ENCODE peak calls at places on chromosome 17, in six cellular contexts. One of them, this sample, is unnamed. For H3K4me1 and H3K27me3, the result is how much of the 10 kb centered on the place peaks cover.

GRCh38 chr17:79646721-79647455 is 36.0 kb upstream of the RBFOX3 start:
- DNase-seq in lower lobe of right lung: no peak
- DNase-seq in heart right ventricle: no peak
- DNase-seq in tibial nerve: no peak
- DNase-seq in upper lobe of right lung: peak
- DNase-seq in stomach: peak
- DNase-seq in this sample: no peak

GRCh38 chr17:16915752-16916556 is 56.0 kb downstream of the TNFRSF13B start:
- DNase-seq in lower lobe of right lung: peak
- DNase-seq in heart right ventricle: no peak
- DNase-seq in tibial nerve: no peak
- DNase-seq in upper lobe of right lung: peak
- DNase-seq in stomach: peak
- DNase-seq in this sample: peak

GRCh38 chr17:47789611-47790520 is 31.7 kb downstream of the OSBPL7 start:
- DNase-seq in lower lobe of right lung: peak
- DNase-seq in heart right ventricle: no peak
- DNase-seq in tibial nerve: no peak
- DNase-seq in upper lobe of right lung: peak
- DNase-seq in stomach: peak
- DNase-seq in this sample: peak

GRCh38 chr17:18961634-18962493 is 9.9 kb downstream of the SLC5A10 start:
- DNase-seq in lower lobe of right lung: no peak
- DNase-seq in heart right ventricle: no peak
- DNase-seq in tibial nerve: no peak
- DNase-seq in upper lobe of right lung: no peak
- DNase-seq in stomach: no peak
- DNase-seq in this sample: no peak

GRCh38 chr17:11736613-11737289 is 138.5 kb downstream of the DNAH9 start:
- DNase-seq in lower lobe of right lung: no peak
- DNase-seq in heart right ventricle: no peak
- DNase-seq in tibial nerve: no peak
- DNase-seq in upper lobe of right lung: no peak
- DNase-seq in stomach: no peak
- DNase-seq in this sample: no peak

GRCh38 chr17:68511671-68512246 is 471 bp upstream of the PRKAR1A start:
- DNase-seq in lower lobe of right lung: peak
- DNase-seq in heart right ventricle: peak
- DNase-seq in tibial nerve: peak
- DNase-seq in upper lobe of right lung: peak
- DNase-seq in stomach: peak
- DNase-seq in this sample: peak

GRCh38 chr17:7307686-7308624 is 527 bp downstream of the EIF5A start:
- DNase-seq in lower lobe of right lung: peak
- DNase-seq in heart right ventricle: no peak
- DNase-seq in tibial nerve: no peak
- DNase-seq in upper lobe of right lung: peak
- DNase-seq in stomach: peak
- DNase-seq in this sample: peak

GRCh38 chr17:55547027-55547670 is 35.9 kb upstream of the SMIM36 start:
- DNase-seq in lower lobe of right lung: no peak
- DNase-seq in heart right ventricle: no peak
- DNase-seq in tibial nerve: no peak
- DNase-seq in upper lobe of right lung: no peak
- DNase-seq in stomach: no peak
- DNase-seq in this sample: no peak

GRCh38 chr17:79075861-79076406 is 1.3 kb downstream of the ENGASE start:
- DNase-seq in lower lobe of right lung: peak
- DNase-seq in heart right ventricle: no peak
- DNase-seq in tibial nerve: no peak
- DNase-seq in upper lobe of right lung: peak
- DNase-seq in stomach: no peak
- DNase-seq in this sample: no peak

GRCh38 chr17:34607917-34608316 is 28.5 kb downstream of the TMEM132E start:
- DNase-seq in lower lobe of right lung: no peak
- DNase-seq in heart right ventricle: no peak
- DNase-seq in tibial nerve: no peak
- DNase-seq in upper lobe of right lung: no peak
- DNase-seq in stomach: no peak
- DNase-seq in this sample: no peak

GRCh38 chr17:59423903-59424302 is 92.4 kb downstream of the YPEL2 start:
- DNase-seq in lower lobe of right lung: no peak
- DNase-seq in heart right ventricle: no peak
- DNase-seq in tibial nerve: no peak
- DNase-seq in upper lobe of right lung: no peak
- DNase-seq in stomach: no peak
- DNase-seq in this sample: no peak
- H3K4me1 ChIP-seq in lower lobe of right lung: half or more
- H3K4me1 ChIP-seq in heart right ventricle: half or more
- H3K4me1 ChIP-seq in tibial nerve: half or more
- H3K4me1 ChIP-seq in upper lobe of right lung: under half
- H3K4me1 ChIP-seq in stomach: half or more
- H3K4me1 ChIP-seq in this sample: under half

GRCh38 chr17:40404003-40404402 is 13.7 kb downstream of the TOP2A start:
- DNase-seq in lower lobe of right lung: no peak
- DNase-seq in heart right ventricle: no peak
- DNase-seq in tibial nerve: no peak
- DNase-seq in upper lobe of right lung: no peak
- DNase-seq in stomach: no peak
- DNase-seq in this sample: no peak
- H3K27ac ChIP-seq in lower lobe of right lung: no peak
- H3K27ac ChIP-seq in heart right ventricle: no peak
- H3K27ac ChIP-seq in tibial nerve: no peak
- H3K27ac ChIP-seq in upper lobe of right lung: no peak
- H3K27ac ChIP-seq in stomach: no peak
- H3K27ac ChIP-seq in this sample: no peak

GRCh38 chr17:49388290-49388640 is 26.2 kb upstream of the ZNF652 start:
- DNase-seq in lower lobe of right lung: no peak
- DNase-seq in heart right ventricle: no peak
- DNase-seq in tibial nerve: no peak
- DNase-seq in upper lobe of right lung: no peak
- DNase-seq in stomach: no peak
- DNase-seq in this sample: no peak

GRCh38 chr17:49388692-49389513 is 25.8 kb downstream of the PHB1 start:
- DNase-seq in lower lobe of right lung: no peak
- DNase-seq in heart right ventricle: no peak
- DNase-seq in tibial nerve: no peak
- DNase-seq in upper lobe of right lung: no peak
- DNase-seq in stomach: no peak
- DNase-seq in this sample: no peak

GRCh38 chr17:49384962-49385361 is 22.9 kb upstream of the ZNF652 start:
- DNase-seq in lower lobe of right lung: no peak
- DNase-seq in heart right ventricle: no peak
- DNase-seq in tibial nerve: no peak
- DNase-seq in upper lobe of right lung: no peak
- DNase-seq in stomach: no peak
- DNase-seq in this sample: no peak

GRCh38 chr17:49386373-49386772 is 24.3 kb upstream of the ZNF652 start:
- DNase-seq in lower lobe of right lung: no peak
- DNase-seq in heart right ventricle: no peak
- DNase-seq in tibial nerve: no peak
- DNase-seq in upper lobe of right lung: no peak
- DNase-seq in stomach: no peak
- DNase-seq in this sample: no peak

GRCh38 chr17:49387374-49388289 is 25.6 kb upstream of the ZNF652 start:
- DNase-seq in lower lobe of right lung: no peak
- DNase-seq in heart right ventricle: no peak
- DNase-seq in tibial nerve: no peak
- DNase-seq in upper lobe of right lung: no peak
- DNase-seq in stomach: no peak
- DNase-seq in this sample: no peak
- H3K27me3 ChIP-seq in lower lobe of right lung: under half
- H3K27me3 ChIP-seq in heart right ventricle: under half
- H3K27me3 ChIP-seq in tibial nerve: under half
- H3K27me3 ChIP-seq in upper lobe of right lung: under half
- H3K27me3 ChIP-seq in stomach: under half
- H3K27me3 ChIP-seq in this sample: under half

DNA sequence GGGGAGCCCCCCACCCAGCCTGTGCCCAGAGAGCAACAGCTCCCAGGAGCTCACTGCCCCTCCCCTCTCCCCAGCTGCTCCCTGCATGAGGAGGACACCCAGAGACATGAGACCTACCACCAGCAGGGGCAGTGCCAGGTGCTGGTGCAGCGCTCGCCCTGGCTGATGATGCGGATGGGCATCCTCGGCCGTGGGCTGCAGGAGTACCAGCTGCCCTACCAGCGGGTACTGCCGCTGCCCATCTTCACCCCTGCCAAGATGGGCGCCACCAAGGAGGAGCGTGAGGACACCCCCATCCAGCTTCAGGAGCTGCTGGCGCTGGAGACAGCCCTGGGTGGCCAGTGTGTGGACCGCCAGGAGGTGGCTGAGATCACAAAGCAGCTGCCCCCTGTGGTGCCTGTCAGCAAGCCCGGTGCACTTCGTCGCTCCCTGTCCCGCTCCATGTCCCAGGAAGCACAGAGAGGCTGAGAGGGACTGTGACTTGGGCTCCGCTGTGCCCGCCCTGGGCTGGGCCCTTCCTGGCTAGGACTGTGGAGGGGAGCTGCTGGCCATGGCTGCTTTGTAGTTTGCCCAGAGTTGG is 583 bp downstream of the TCAP start:
- DNase-seq in lower lobe of right lung: no peak
- DNase-seq in heart right ventricle: no peak
- DNase-seq in tibial nerve: no peak
- DNase-seq in upper lobe of right lung: no peak
- DNase-seq in stomach: no peak
- DNase-seq in this sample: no peak
- H3K4me1 ChIP-seq in lower lobe of right lung: half or more
- H3K4me1 ChIP-seq in heart right ventricle: half or more
- H3K4me1 ChIP-seq in tibial nerve: half or more
- H3K4me1 ChIP-seq in upper lobe of right lung: half or more
- H3K4me1 ChIP-seq in stomach: half or more
- H3K4me1 ChIP-seq in this sample: under half

DNA sequence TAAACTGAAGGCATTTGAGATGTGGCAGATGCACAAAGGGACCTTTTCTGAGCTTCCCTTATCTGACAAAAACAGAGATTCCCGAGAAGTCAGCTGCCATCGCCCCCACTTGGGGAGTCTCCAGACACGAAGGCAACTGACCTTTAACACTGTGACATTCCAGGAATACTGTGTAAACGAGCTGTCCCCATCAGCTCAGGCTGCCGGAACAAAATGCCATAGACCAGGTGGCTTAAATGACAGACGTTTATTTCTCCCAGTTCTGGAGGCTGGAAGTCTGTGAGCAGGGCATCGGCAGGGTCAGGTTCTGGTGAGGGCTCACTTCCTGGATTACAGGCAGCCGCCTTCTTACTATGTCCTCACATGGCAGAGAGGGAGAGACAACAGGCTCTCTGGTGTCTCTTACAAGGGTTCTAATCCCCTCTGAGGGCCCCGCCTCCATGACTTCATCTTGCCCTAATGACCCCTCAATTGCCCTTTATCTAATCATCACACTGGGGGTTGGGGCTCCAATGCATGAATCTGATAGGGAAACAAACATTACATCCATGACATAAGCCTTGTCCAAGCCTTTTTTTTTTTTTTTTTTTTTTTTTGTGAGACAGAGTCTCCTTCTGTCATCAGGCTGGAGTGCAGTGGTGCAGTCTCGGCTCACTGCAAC is 178.5 kb upstream of the RPL38 start:
- DNase-seq in lower lobe of right lung: no peak
- DNase-seq in heart right ventricle: no peak
- DNase-seq in tibial nerve: no peak
- DNase-seq in upper lobe of right lung: no peak
- DNase-seq in stomach: no peak
- DNase-seq in this sample: no peak
- H3K27ac ChIP-seq in lower lobe of right lung: no peak
- H3K27ac ChIP-seq in heart right ventricle: no peak
- H3K27ac ChIP-seq in tibial nerve: no peak
- H3K27ac ChIP-seq in upper lobe of right lung: no peak
- H3K27ac ChIP-seq in stomach: no peak
- H3K27ac ChIP-seq in this sample: no peak

GRCh38 chr17:5464717-5465507 is 3.9 kb downstream of the DHX33 start:
- DNase-seq in lower lobe of right lung: no peak
- DNase-seq in heart right ventricle: no peak
- DNase-seq in tibial nerve: no peak
- DNase-seq in upper lobe of right lung: no peak
- DNase-seq in stomach: no peak
- DNase-seq in this sample: no peak
- H3K27me3 ChIP-seq in lower lobe of right lung: under half
- H3K27me3 ChIP-seq in heart right ventricle: under half
- H3K27me3 ChIP-seq in tibial nerve: under half
- H3K27me3 ChIP-seq in upper lobe of right lung: under half
- H3K27me3 ChIP-seq in stomach: under half
- H3K27me3 ChIP-seq in this sample: under half

DNA sequence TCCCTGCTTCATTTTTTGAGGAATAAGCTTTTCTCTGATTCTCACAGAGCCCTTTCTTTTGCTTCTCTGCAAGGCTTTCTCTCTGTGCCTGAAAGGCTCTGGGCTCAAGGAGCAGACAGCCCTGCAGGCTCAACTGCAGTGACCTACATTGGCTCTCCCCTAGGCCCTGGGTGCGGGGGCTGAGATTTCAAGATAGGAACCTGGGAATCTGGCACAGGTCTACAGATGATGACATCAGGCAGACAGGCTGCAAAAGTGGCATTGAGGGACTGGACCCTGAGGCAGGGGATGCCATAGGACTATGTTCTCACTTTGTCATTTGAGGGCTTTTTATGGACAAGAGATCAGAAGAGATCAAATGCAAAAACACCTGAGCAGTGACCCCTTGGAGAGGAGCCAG is 10.1 kb upstream of the NR1D1 start:
- DNase-seq in lower lobe of right lung: no peak
- DNase-seq in heart right ventricle: peak
- DNase-seq in tibial nerve: no peak
- DNase-seq in upper lobe of right lung: no peak
- DNase-seq in stomach: no peak
- DNase-seq in this sample: peak
- H3K4me1 ChIP-seq in lower lobe of right lung: half or more
- H3K4me1 ChIP-seq in heart right ventricle: half or more
- H3K4me1 ChIP-seq in tibial nerve: half or more
- H3K4me1 ChIP-seq in upper lobe of right lung: half or more
- H3K4me1 ChIP-seq in stomach: half or more
- H3K4me1 ChIP-seq in this sample: half or more

This sample was measured in adrenal gland.